ENCODE peak calls at places on chromosome 9, in four cellular contexts. B is tibial artery; J is effector memory CD4-positive, alpha-beta T cell; Q is heart right ventricle. A is an unnamed sample.

GRCh38 chr9:94656190-94656589 is 16.9 kb upstream of the FBP1 start:
- DNase-seq in J (peak), Q (no peak), B (no peak), A (no peak)

GRCh38 chr9:99948896-99949295 is 42.4 kb downstream of the STX17 start:
- DNase-seq in J (no peak), B (no peak), Q (no peak), A (no peak)

GRCh38 chr9:21836437-21837161 is 34.2 kb downstream of the MTAP start:
- DNase-seq in B (no peak), J (no peak), Q (no peak), A (no peak)

GRCh38 chr9:36576866-36577265 is 4.2 kb downstream of the MELK start:
- DNase-seq in J (no peak), B (no peak), Q (no peak), A (no peak)

GRCh38 chr9:91071185-91071990 is 269.8 kb downstream of the SYK start:
- DNase-seq in B (no peak), Q (no peak), J (no peak), A (no peak)

GRCh38 chr9:128863647-128864046 is 18.1 kb downstream of the KYAT1 start:
- DNase-seq in Q (peak), J (peak), B (peak), A (peak)

GRCh38 chr9:30015073-30015472 is 2369.4 kb upstream of the ACO1 start:
- DNase-seq in Q (no peak), B (no peak), J (no peak), A (no peak)

GRCh38 chr9:121688681-121689080 is 37.2 kb downstream of the DAB2IP start:
- DNase-seq in J (no peak), B (no peak), Q (no peak), A (no peak)

GRCh38 chr9:129580211-129580915 is 40.5 kb downstream of the C9orf50 start:
- DNase-seq in J (peak), Q (no peak), B (no peak), A (no peak)

GRCh38 chr9:38281196-38281595 is 111.3 kb upstream of the ALDH1B1 start:
- DNase-seq in Q (no peak), J (no peak), B (no peak), A (no peak)

GRCh38 chr9:97310023-97310422 is 2.6 kb downstream of the CCDC180 start:
- DNase-seq in Q (no peak), B (no peak), J (no peak), A (no peak)

GRCh38 chr9:18346761-18347160 is 127.2 kb upstream of the ADAMTSL1 start:
- DNase-seq in J (no peak), Q (no peak), B (no peak), A (no peak)

GRCh38 chr9:69580582-69580945 is 91.6 kb downstream of the APBA1 start:
- DNase-seq in J (no peak), B (no peak), Q (no peak), A (no peak)

GRCh38 chr9:95517559-95517933 is 775 bp upstream of the PTCH1 start:
- DNase-seq in J (no peak), Q (no peak), B (no peak), A (no peak)

GRCh38 chr9:13576101-13576500 is 296.6 kb upstream of the MPDZ start:
- DNase-seq in Q (no peak), J (no peak), B (no peak), A (no peak)

GRCh38 chr9:79673614-79674013 is 101.8 kb downstream of the TLE4 start:
- DNase-seq in J (no peak), Q (no peak), B (no peak), A (no peak)

GRCh38 chr9:76662476-76663281 is 101.6 kb upstream of the PCA3 start:
- DNase-seq in J (no peak), Q (no peak), B (no peak), A (no peak)

GRCh38 chr9:132742821-132743311 is 72.6 kb downstream of the GTF3C4 start:
- DNase-seq in B (peak), J (no peak), Q (no peak), A (no peak)

GRCh38 chr9:5455181-5455580 is 4.8 kb downstream of the CD274 start:
- DNase-seq in B (no peak), Q (no peak), J (no peak), A (no peak)

GRCh38 chr9:78575791-78576190 is 278.9 kb downstream of the PSAT1 start:
- DNase-seq in B (no peak), J (no peak), Q (no peak), A (no peak)

GRCh38 chr9:78405461-78405860 is 108.5 kb downstream of the PSAT1 start:
- DNase-seq in B (no peak), Q (no peak), J (no peak), A (no peak)

GRCh38 chr9:111926421-111926875 is 29.8 kb downstream of the UGCG start:
- DNase-seq in B (peak), Q (peak), J (peak), A (peak)

GRCh38 chr9:89497181-89497963 is 541 bp downstream of the SEMA4D start:
- DNase-seq in Q (no peak), B (no peak), J (no peak), A (peak)

GRCh38 chr9:75885652-75886051 is 4.8 kb upstream of the PCSK5 start:
- DNase-seq in J (no peak), Q (no peak), B (no peak), A (no peak)

GRCh38 chr9:27108981-27109541 is at the start of gene TEK:
- DNase-seq in B (no peak), Q (no peak), J (no peak), A (no peak)

GRCh38 chr9:16333697-16334096 is 536.8 kb downstream of the BNC2 start:
- DNase-seq in B (no peak), Q (no peak), J (no peak), A (no peak)

GRCh38 chr9:136942112-136942880 is 2.2 kb downstream of the FBXW5 start:
- DNase-seq in B (peak), Q (no peak), J (no peak), A (peak)

GRCh38 chr9:125409637-125410521 is 148.3 kb downstream of the GAPVD1 start:
- DNase-seq in J (peak), Q (no peak), B (no peak), A (no peak)

GRCh38 chr9:33465596-33466564 is 7.8 kb downstream of the NOL6 start:
- DNase-seq in Q (no peak), B (no peak), J (no peak), A (no peak)

GRCh38 chr9:33467526-33467925 is 6.2 kb downstream of the NOL6 start:
- DNase-seq in B (no peak), Q (no peak), J (no peak), A (peak)

GRCh38 chr9:33465096-33465495 is 8.6 kb downstream of the NOL6 start:
- DNase-seq in B (no peak), J (no peak), Q (no peak), A (no peak)

GRCh38 chr9:33468215-33468730 is 5.5 kb downstream of the NOL6 start:
- DNase-seq in J (no peak), B (peak), Q (no peak), A (peak)

GRCh38 chr9:33466565-33467495 is 6.9 kb downstream of the NOL6 start:
- DNase-seq in Q (peak), B (peak), J (peak), A (peak)
- H3K27ac ChIP-seq in Q (no peak), B (no peak), J (peak), A (no peak)

GRCh38 chr9:131015112-131015511 is 6.1 kb downstream of the LAMC3 start:
- DNase-seq in Q (no peak), B (no peak), J (no peak), A (no peak)

GRCh38 chr9:131012396-131012917 is 3.5 kb downstream of the LAMC3 start:
- DNase-seq in J (no peak), Q (no peak), B (no peak), A (no peak)

GRCh38 chr9:131015876-131016397 is 7.0 kb downstream of the LAMC3 start:
- DNase-seq in Q (no peak), B (no peak), J (no peak), A (no peak)

GRCh38 chr9:131013015-131013755 is 4.2 kb downstream of the LAMC3 start:
- DNase-seq in B (no peak), Q (no peak), J (no peak), A (no peak)

GRCh38 chr9:131013771-131014676 is 5.0 kb downstream of the LAMC3 start:
- DNase-seq in Q (no peak), J (no peak), B (no peak), A (peak)
- H3K27ac ChIP-seq in Q (no peak), J (no peak), B (no peak), A (no peak)

DNA sequence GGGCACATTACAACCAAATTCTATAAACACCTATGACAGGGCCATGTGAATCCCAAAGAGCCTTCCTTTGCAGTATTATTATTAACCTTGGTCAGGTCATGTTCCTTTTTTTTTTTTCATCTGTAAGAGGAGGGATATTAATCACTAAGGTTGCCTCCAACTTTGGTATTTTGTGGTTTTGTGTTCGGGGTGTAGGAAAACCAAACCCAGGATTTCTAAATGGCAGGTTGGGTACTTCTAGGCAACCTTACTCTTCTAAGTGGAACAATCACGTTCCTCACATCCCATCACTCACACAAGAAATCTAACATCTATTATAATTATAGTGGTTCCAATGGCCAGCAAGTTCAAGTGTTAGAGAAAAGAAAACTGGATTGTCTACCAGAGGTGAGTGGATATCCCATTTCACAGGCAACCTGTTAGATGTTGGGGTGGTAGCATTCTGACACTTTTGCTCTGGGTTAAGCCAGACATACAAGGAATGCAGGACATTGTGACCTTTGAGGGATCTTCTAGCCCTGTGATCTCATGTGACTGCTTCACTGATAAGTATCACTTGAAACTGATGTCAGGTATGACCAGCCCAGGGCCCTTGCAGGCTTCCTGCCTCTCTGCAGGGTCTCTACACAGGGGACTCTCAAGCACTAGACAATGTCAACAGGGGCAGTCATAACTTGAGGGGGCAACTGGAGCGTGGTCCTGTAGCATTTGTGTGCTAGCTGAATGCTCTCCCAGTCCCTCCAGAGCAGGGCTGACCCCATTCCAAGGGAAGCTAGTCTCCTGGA is 126.2 kb upstream of the VLDLR start:
- DNase-seq in Q (no peak), B (no peak), J (no peak), A (no peak)
- H3K27ac ChIP-seq in Q (peak), B (no peak), J (no peak), A (no peak)

GRCh38 chr9:134063088-134063875 is 4.5 kb downstream of the BRD3 start:
- DNase-seq in J (no peak), B (no peak), Q (no peak), A (peak)

GRCh38 chr9:134062461-134063087 is 5.3 kb downstream of the BRD3 start:
- DNase-seq in B (no peak), Q (no peak), J (no peak), A (no peak)

GRCh38 chr9:134065720-134066419 is 2.0 kb downstream of the BRD3 start:
- DNase-seq in B (peak), J (peak), Q (no peak), A (peak)

GRCh38 chr9:134064711-134065110 is 3.1 kb downstream of the BRD3 start:
- DNase-seq in Q (no peak), J (no peak), B (peak), A (no peak)

DNA sequence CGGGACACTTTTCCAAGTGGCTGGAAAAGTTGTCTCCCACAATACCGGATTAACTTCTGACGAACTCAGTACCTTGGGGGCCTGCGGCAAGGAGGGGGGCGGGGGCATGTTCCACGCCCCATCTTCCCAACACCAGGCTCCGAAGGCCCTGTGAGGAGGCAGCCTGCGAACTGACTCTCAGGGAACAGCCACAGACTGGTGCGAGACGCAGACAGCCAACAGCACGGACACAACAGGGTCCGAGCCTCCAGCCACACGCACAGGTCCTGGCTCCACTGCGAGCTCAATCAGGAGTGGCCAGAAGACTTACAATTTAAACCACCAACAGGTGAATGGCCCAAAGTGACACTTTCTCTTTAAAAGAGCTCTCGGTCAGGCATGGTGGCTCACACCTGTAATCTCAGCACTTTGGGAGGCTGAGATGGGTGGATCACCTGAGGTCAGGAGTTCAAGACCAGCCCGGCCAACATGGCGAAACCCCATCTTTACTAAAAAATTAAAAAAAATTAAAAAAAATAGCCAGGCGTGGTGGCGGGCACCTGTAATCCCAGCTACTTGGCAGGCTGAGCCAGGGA is 3.9 kb downstream of the BRD3 start:
- DNase-seq in B (peak), Q (no peak), J (no peak), A (no peak)
- H3K27ac ChIP-seq in B (no peak), Q (no peak), J (no peak), A (no peak)

DNA sequence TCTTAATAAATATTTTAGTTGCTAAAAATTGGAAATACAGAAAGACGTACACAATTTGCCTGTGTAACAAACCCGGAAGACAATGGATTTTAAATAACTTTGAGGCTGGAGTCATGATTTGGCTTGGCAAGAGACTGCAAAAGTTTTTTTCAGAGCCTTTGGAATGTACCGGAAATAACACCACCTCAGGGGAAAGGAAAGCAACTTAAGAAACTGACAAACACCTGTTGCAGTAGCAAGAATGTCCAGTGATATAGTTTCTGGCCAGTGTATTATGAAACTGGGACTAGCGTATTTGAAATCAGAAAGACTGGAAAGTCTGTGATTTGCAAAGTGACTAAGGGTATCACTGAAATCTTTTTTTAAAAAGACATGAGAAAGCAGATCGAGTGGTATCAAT is 848 bp downstream of the MUSK start:
- DNase-seq in B (no peak), Q (no peak), J (no peak), A (no peak)
- H3K27ac ChIP-seq in B (no peak), Q (no peak), J (no peak), A (no peak)

A was measured in left lung.